ENCODE peak calls at places on chromosome 7, in eight cellular contexts. Q, U, J, P, T, L, M and D are unnamed samples.
A peak's percentile ranks its signal among the peaks of the same experiment; 100 is the strongest.

GRCh38 chr7:78576196-78576595 is 777.6 kb downstream of the PHTF2 start:
- DNase-seq in L (no peak), T (peak; percentile 63), J (no peak), Q (no peak), M (no peak), P (no peak), U (no peak), D (no peak)

GRCh38 chr7:158366346-158366745 is 221.3 kb downstream of the PTPRN2 start:
- DNase-seq in J (peak; percentile 34), P (no peak), T (no peak), Q (no peak), M (peak; percentile 30), U (no peak), L (peak; percentile 87), D (no peak)

GRCh38 chr7:138891446-138891810 is 89.8 kb downstream of the KIAA1549 start:
- DNase-seq in Q (no peak), L (peak; percentile 80), U (peak; percentile 31), J (no peak), M (no peak), T (peak; percentile 78), P (peak; percentile 78), D (no peak)

GRCh38 chr7:101986335-101986734 is 168.9 kb downstream of the CUX1 start:
- DNase-seq in P (peak; percentile 28), L (no peak), J (no peak), U (no peak), M (no peak), T (peak; percentile 7), Q (no peak), D (no peak)

GRCh38 chr7:44956157-44956766 is 22.6 kb downstream of the MYO1G start:
- DNase-seq in P (no peak), M (no peak), T (no peak), J (no peak), U (no peak), Q (no peak), L (peak; percentile 11), D (no peak)

GRCh38 chr7:14760730-14761129 is 141.8 kb downstream of the DGKB start:
- DNase-seq in J (no peak), M (no peak), P (no peak), T (no peak), Q (no peak), U (no peak), L (no peak), D (no peak)

GRCh38 chr7:156956733-156957132 is 7.2 kb downstream of the NOM1 start:
- DNase-seq in U (no peak), L (no peak), P (no peak), T (no peak), M (no peak), Q (no peak), J (no peak), D (no peak)

GRCh38 chr7:44655341-44655740 is 48.9 kb downstream of the OGDH start:
- DNase-seq in L (no peak), Q (no peak), M (no peak), T (no peak), J (no peak), U (no peak), P (no peak), D (no peak)

GRCh38 chr7:94182066-94182465 is 177.9 kb upstream of the BET1 start:
- DNase-seq in Q (no peak), P (peak; percentile 28), T (peak; percentile 77), J (no peak), U (no peak), M (no peak), L (no peak), D (peak; percentile 70)

GRCh38 chr7:36391436-36392198 is 2.0 kb downstream of the ANLN start:
- DNase-seq in U (no peak), Q (no peak), L (no peak), M (no peak), P (no peak), J (no peak), T (no peak), D (no peak)

GRCh38 chr7:38863609-38864291 is 45.2 kb downstream of the VPS41 start:
- DNase-seq in L (no peak), U (no peak), Q (no peak), T (no peak), P (no peak), M (no peak), J (no peak), D (no peak)

GRCh38 chr7:26513948-26514347 is 222.3 kb downstream of the SNX10 start:
- DNase-seq in M (no peak), U (no peak), J (no peak), L (no peak), P (no peak), Q (no peak), T (no peak), D (no peak)
- TF ChIP-seq CTCF in M (no peak), U (no peak), J (no peak), L (no peak), P (no peak), Q (no peak), T (no peak), D (no peak)

GRCh38 chr7:151702961-151703360 is 174.0 kb downstream of the PRKAG2 start:
- DNase-seq in T (no peak), L (no peak), P (no peak), J (no peak), M (no peak), U (no peak), Q (no peak), D (no peak)

GRCh38 chr7:151705744-151706567 is 171.0 kb downstream of the PRKAG2 start:
- DNase-seq in U (peak; percentile 53), L (peak; percentile 85), P (peak; percentile 75), Q (peak; percentile 53), M (peak; percentile 68), J (no peak), T (peak; percentile 63), D (peak; percentile 65)

GRCh38 chr7:151706568-151707469 is 170.1 kb downstream of the PRKAG2 start:
- DNase-seq in T (no peak), Q (no peak), L (no peak), M (no peak), U (no peak), J (no peak), P (no peak), D (peak; percentile 36)

GRCh38 chr7:151704284-151704968 is 172.5 kb downstream of the PRKAG2 start:
- DNase-seq in Q (no peak), M (no peak), U (no peak), P (no peak), T (no peak), L (peak; percentile 64), J (no peak), D (no peak)

DNA sequence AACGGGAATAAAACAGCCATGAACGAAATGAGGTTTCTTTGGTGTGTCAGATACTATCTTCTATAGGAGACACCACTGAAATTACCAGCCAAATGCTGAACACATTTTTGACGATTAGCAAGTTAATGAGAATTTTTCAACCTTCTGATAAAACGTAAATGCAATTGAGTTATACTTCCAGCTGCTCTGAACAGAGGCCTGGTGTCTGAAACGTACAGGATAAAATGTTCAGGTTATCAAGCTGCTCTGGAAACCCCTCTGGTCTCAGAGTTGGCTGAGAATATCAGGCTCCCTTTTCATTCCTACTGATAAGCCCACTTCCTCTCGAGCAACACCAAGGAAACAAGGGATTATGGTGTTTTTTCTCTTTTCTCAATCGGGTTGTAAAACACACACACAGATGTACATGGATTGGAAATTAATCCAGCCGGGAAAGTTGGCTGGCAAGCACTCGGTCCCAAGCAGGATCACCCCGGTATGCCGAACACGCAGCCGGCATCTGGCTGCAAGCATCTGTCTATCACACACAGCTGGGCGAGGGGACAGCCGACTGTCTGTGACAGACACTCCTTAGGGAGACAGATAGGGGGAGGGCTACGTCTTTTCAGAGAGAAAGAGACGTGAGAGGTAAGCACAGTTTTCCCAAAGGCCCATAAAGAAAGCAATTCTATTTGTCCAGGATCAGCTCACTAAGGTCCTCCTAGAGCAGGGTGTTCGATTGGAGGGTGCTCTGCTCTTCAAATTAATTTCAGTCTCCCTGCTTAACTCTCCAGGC is 171.8 kb downstream of the PRKAG2 start:
- DNase-seq in T (no peak), Q (no peak), L (peak; percentile 85), U (no peak), P (no peak), M (peak; percentile 74), J (no peak), D (no peak)
- H3K4me3 ChIP-seq in T (no peak overlapping the region), Q (peak overlapping the region; percentile 22), L (peak overlapping the region; percentile 31), U (no peak overlapping the region), P (no peak overlapping the region), M (peak overlapping the region; percentile 38), J (no peak overlapping the region), D (no peak overlapping the region)

GRCh38 chr7:86863452-86863851 is 196.0 kb downstream of the ELAPOR2 start:
- DNase-seq in U (no peak), T (no peak), L (no peak), M (no peak), Q (no peak), P (no peak), J (no peak), D (no peak)

DNA sequence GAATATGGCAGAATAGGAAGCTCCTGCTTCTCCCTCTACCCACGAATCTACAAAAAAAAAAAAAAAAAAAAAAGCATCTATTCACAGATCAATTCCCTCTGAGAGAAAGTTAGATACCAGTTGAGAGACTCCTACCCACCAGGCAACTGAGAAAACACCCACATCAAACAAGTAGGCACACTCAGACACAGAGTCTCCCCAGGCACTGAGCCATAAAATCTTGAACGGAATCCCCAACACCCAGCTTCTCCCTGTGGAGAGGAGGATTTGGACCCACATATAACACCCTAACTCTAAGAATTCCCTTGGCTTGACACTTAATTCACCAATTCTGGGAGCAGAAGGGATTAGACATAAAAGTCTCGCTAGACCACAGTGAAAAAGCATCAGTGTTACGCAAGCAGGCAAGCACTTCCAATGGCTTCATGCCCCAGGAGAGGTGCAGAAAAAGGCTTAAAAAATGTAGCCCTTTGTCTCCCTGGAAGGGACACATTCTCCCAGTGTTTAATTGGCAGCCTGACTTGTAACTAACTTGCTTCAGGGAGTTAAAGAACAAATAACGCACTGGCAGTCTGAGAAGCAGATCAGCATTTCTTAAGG is 192.2 kb downstream of the ELAPOR2 start:
- DNase-seq in P (no peak), J (no peak), L (no peak), M (no peak), Q (no peak), U (no peak), T (no peak), D (no peak)
- TF ChIP-seq CTCF in P (no peak), J (no peak), L (no peak), M (no peak), Q (no peak), U (no peak), T (no peak), D (no peak)

DNA sequence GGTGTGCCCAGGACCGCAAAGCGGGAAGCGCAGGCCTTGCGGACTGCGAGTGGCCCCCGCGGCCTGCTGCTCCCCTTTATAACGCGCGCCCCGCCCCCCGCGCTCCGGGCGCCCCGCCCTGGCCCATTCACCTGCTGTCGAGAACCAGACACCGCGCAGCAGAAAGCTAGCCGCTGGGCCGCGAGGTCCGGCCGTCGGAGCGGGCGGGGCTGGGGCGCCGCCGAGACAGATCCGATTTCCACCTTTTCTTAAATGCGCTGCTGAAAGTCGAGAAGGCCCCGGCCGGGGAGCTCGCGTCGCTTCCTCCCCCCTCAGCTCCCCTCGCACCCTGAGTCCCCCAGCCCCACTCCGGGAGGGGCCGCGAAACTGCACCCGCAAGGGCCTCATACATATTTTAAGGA is 170.3 kb downstream of the NRF1 start:
- DNase-seq in U (no peak), M (no peak), L (peak; percentile 62), T (no peak), Q (no peak), P (no peak), J (no peak), D (no peak)
- H3K4me3 ChIP-seq in U (no peak overlapping the region), M (no peak overlapping the region), L (peak overlapping the region; percentile 9), T (no peak overlapping the region), Q (no peak overlapping the region), P (peak overlapping the region; percentile 63), J (no peak overlapping the region), D (no peak overlapping the region)